ENCODE peak calls at places on chromosomes 4 and X, in five cellular contexts. One of them, this sample, is unnamed.

GRCh38 chr4:65089666-65090065 is 580.6 kb downstream of the EPHA5 start:
- DNase-seq in GM03348: no peak
- DNase-seq in dorsolateral prefrontal cortex: no peak
- DNase-seq in AG04450: no peak
- DNase-seq in SJSA1: no peak
- DNase-seq in this sample: no peak

GRCh38 chrX:77432998-77433397 is 14.2 kb upstream of the FGF16 start:
- DNase-seq in dorsolateral prefrontal cortex: no peak
- DNase-seq in SJSA1: no peak
- DNase-seq in AG04450: no peak
- DNase-seq in GM03348: no peak
- DNase-seq in this sample: no peak

GRCh38 chr4:107069049-107069448 is 32.9 kb upstream of the DKK2 start:
- DNase-seq in AG04450: no peak
- DNase-seq in GM03348: peak; percentile 66
- DNase-seq in dorsolateral prefrontal cortex: no peak
- DNase-seq in SJSA1: no peak
- DNase-seq in this sample: no peak

GRCh38 chrX:126900937-126901336 is 81.4 kb downstream of the PRR32 start:
- DNase-seq in AG04450: no peak
- DNase-seq in GM03348: no peak
- DNase-seq in dorsolateral prefrontal cortex: no peak
- DNase-seq in SJSA1: no peak
- DNase-seq in this sample: no peak

GRCh38 chrX:1487401-1487800 is 34.7 kb upstream of the ASMTL start:
- DNase-seq in SJSA1: no peak
- DNase-seq in AG04450: no peak
- DNase-seq in dorsolateral prefrontal cortex: no peak
- DNase-seq in GM03348: no peak
- DNase-seq in this sample: no peak

GRCh38 chrX:130825509-130825908 is 77.5 kb downstream of the ENOX2 start:
- DNase-seq in AG04450: no peak
- DNase-seq in SJSA1: no peak
- DNase-seq in dorsolateral prefrontal cortex: no peak
- DNase-seq in GM03348: no peak
- DNase-seq in this sample: no peak

GRCh38 chrX:102345916-102346315 is 93.9 kb downstream of the NXF2B start:
- DNase-seq in dorsolateral prefrontal cortex: peak; percentile 51
- DNase-seq in AG04450: no peak
- DNase-seq in SJSA1: peak; percentile 57
- DNase-seq in GM03348: peak; percentile 32
- DNase-seq in this sample: peak; percentile 31

GRCh38 chr4:106266201-106266600 is 49.8 kb downstream of the TBCK start:
- DNase-seq in AG04450: peak; percentile 18
- DNase-seq in dorsolateral prefrontal cortex: no peak
- DNase-seq in GM03348: peak; percentile 41
- DNase-seq in SJSA1: no peak
- DNase-seq in this sample: no peak

GRCh38 chr4:151568966-151569365 is 160.0 kb downstream of the FHIP1A start:
- DNase-seq in dorsolateral prefrontal cortex: no peak
- DNase-seq in GM03348: no peak
- DNase-seq in SJSA1: no peak
- DNase-seq in AG04450: no peak
- DNase-seq in this sample: no peak

GRCh38 chr4:124745988-124746801 is 33.7 kb upstream of the ANKRD50 start:
- DNase-seq in AG04450: no peak
- DNase-seq in dorsolateral prefrontal cortex: no peak
- DNase-seq in SJSA1: no peak
- DNase-seq in GM03348: no peak
- DNase-seq in this sample: no peak

GRCh38 chrX:153445856-153446635 is at the start of gene TREX2:
- DNase-seq in SJSA1: no peak
- DNase-seq in AG04450: no peak
- DNase-seq in dorsolateral prefrontal cortex: peak; percentile 21
- DNase-seq in GM03348: no peak
- DNase-seq in this sample: no peak

GRCh38 chr4:183797041-183797444 is 108.1 kb upstream of the STOX2 start:
- DNase-seq in GM03348: no peak
- DNase-seq in AG04450: no peak
- DNase-seq in dorsolateral prefrontal cortex: no peak
- DNase-seq in SJSA1: no peak
- DNase-seq in this sample: no peak

GRCh38 chrX:63424063-63424462 is 72.9 kb upstream of the SPIN4 start:
- DNase-seq in dorsolateral prefrontal cortex: no peak
- DNase-seq in AG04450: no peak
- DNase-seq in SJSA1: no peak
- DNase-seq in GM03348: no peak
- DNase-seq in this sample: peak; percentile 47

GRCh38 chr4:169263791-169264392 is 6.9 kb downstream of the SH3RF1 start:
- DNase-seq in dorsolateral prefrontal cortex: no peak
- DNase-seq in GM03348: no peak
- DNase-seq in AG04450: no peak
- DNase-seq in SJSA1: no peak
- DNase-seq in this sample: no peak

GRCh38 chr4:52959545-52959944 is 97.4 kb downstream of the RASL11B start:
- DNase-seq in GM03348: peak; percentile 70
- DNase-seq in AG04450: peak; percentile 54
- DNase-seq in SJSA1: no peak
- DNase-seq in dorsolateral prefrontal cortex: no peak
- DNase-seq in this sample: no peak

GRCh38 chrX:15815779-15816452 is 25.6 kb downstream of the ZRSR2 start:
- DNase-seq in SJSA1: no peak
- DNase-seq in GM03348: peak; percentile 25
- DNase-seq in AG04450: no peak
- DNase-seq in dorsolateral prefrontal cortex: no peak
- DNase-seq in this sample: no peak

GRCh38 chr4:19224820-19225219 is 1026.9 kb upstream of the SLIT2 start:
- DNase-seq in AG04450: no peak
- DNase-seq in dorsolateral prefrontal cortex: no peak
- DNase-seq in GM03348: peak; percentile 32
- DNase-seq in SJSA1: no peak
- DNase-seq in this sample: no peak

GRCh38 chrX:110086916-110087484 is 84.1 kb downstream of the TMEM164 start:
- DNase-seq in SJSA1: peak; percentile 47
- DNase-seq in dorsolateral prefrontal cortex: no peak
- DNase-seq in GM03348: peak; percentile 36
- DNase-seq in AG04450: peak; percentile 76
- DNase-seq in this sample: peak; percentile 99

This sample was measured in PC-9.